ENCODE peak calls at places on chromosomes 5 and 9, in seven cellular contexts. I, N, E, W, D, S and Y are unnamed samples.

GRCh38 chr9:128992995-128993394 is 35.1 kb downstream of the SH3GLB2 start:
- DNase-seq in I (no peak), E (no peak), D (no peak), N (peak), S (peak), W (no peak), Y (no peak)

GRCh38 chr9:81534138-81534865 is 155.0 kb downstream of the TLE1 start:
- DNase-seq in I (no peak), N (no peak), E (no peak), S (no peak), D (no peak), W (no peak), Y (no peak)

GRCh38 chr5:66232701-66233100 is 88.6 kb downstream of the SREK1 start:
- DNase-seq in W (no peak), S (peak), D (no peak), E (no peak), I (no peak), N (peak), Y (no peak)

GRCh38 chr5:173056783-173057061 is 570 bp downstream of the CREBRF start:
- DNase-seq in S (no peak), W (peak), E (no peak), N (no peak), D (peak), I (no peak), Y (no peak)

GRCh38 chr5:33079548-33079947 is 361.2 kb upstream of the TARS1 start:
- DNase-seq in W (no peak), S (peak), I (no peak), D (no peak), N (peak), E (no peak), Y (no peak)

GRCh38 chr5:173768891-173769290 is 119.3 kb upstream of the CPEB4 start:
- DNase-seq in E (no peak), D (no peak), W (no peak), N (no peak), S (no peak), I (no peak), Y (no peak)

GRCh38 chr9:124291801-124292396 is 34.1 kb downstream of the NEK6 start:
- DNase-seq in S (no peak), I (peak), W (no peak), E (no peak), N (no peak), D (no peak), Y (peak)

GRCh38 chr9:87386490-87386889 is 111.2 kb upstream of the DAPK1 start:
- DNase-seq in W (no peak), S (no peak), E (no peak), I (no peak), N (no peak), D (peak), Y (no peak)

GRCh38 chr9:130682490-130683121 is 11.0 kb upstream of the EXOSC2 start:
- DNase-seq in W (peak), I (peak), N (peak), D (peak), S (peak), E (no peak), Y (peak)

GRCh38 chr5:56060276-56061110 is 65.7 kb upstream of the IL6ST start:
- DNase-seq in E (no peak), S (no peak), W (no peak), N (peak), I (no peak), D (no peak), Y (no peak)

GRCh38 chr9:35954942-35955546 is 2.9 kb downstream of the OR2S2 start:
- DNase-seq in N (peak), E (no peak), D (no peak), I (peak), S (peak), W (peak), Y (no peak)

GRCh38 chr5:66840527-66841013 is 244.4 kb downstream of the MAST4 start:
- DNase-seq in S (no peak), N (no peak), W (no peak), E (no peak), D (no peak), I (no peak), Y (no peak)

GRCh38 chr5:62575556-62575955 is 3.1 kb upstream of the LRRC70 start:
- DNase-seq in I (no peak), W (no peak), D (no peak), N (no peak), E (no peak), S (no peak), Y (no peak)

GRCh38 chr9:76219555-76220151 is 174.6 kb downstream of the RFK start:
- DNase-seq in D (no peak), E (no peak), S (no peak), W (peak), I (no peak), N (peak), Y (no peak)

GRCh38 chr5:167945542-167946384 is 345.7 kb upstream of the WWC1 start:
- DNase-seq in W (no peak), I (no peak), N (peak), S (peak), D (no peak), E (no peak), Y (no peak)

GRCh38 chr9:6054280-6055099 is 39.1 kb upstream of the RANBP6 start:
- DNase-seq in N (peak), S (peak), E (peak), I (peak), D (peak), W (peak), Y (no peak)

GRCh38 chr5:14366763-14367162 is 214.8 kb upstream of the OTULINL start:
- DNase-seq in E (no peak), N (no peak), S (no peak), I (no peak), D (no peak), W (no peak), Y (no peak)

GRCh38 chr5:127608077-127608660 is 40.7 kb upstream of the CTXN3 start:
- DNase-seq in E (no peak), I (no peak), N (no peak), D (no peak), W (no peak), S (no peak), Y (no peak)

GRCh38 chr5:59660737-59661136 is 232.8 kb downstream of the PDE4D start:
- DNase-seq in I (no peak), E (no peak), S (peak), D (no peak), W (peak), N (peak), Y (no peak)

GRCh38 chr5:68730220-68731010 is 363.4 kb upstream of the SLC30A5 start:
- DNase-seq in S (peak), I (no peak), N (peak), W (peak), D (no peak), E (no peak), Y (no peak)

GRCh38 chr5:59189482-59189881 is 606.6 kb downstream of the RAB3C start:
- DNase-seq in N (peak), I (no peak), D (no peak), E (no peak), W (no peak), S (no peak), Y (no peak)

GRCh38 chr9:33415152-33416038 is 13.0 kb upstream of the AQP7 start:
- DNase-seq in S (peak), D (peak), I (peak), N (peak), W (peak), E (peak), Y (peak)

GRCh38 chr9:106486685-106487084 is 376.3 kb upstream of the ZNF462 start:
- DNase-seq in W (no peak), S (no peak), E (no peak), I (no peak), D (no peak), N (no peak), Y (no peak)

GRCh38 chr9:120477534-120478001 is 102.4 kb downstream of the CDK5RAP2 start:
- DNase-seq in S (peak), E (peak), D (peak), N (peak), W (peak), I (peak), Y (no peak)

GRCh38 chr5:173806270-173807035 is 81.7 kb upstream of the CPEB4 start:
- DNase-seq in E (no peak), I (no peak), S (no peak), D (no peak), N (no peak), W (no peak), Y (no peak)

GRCh38 chr9:133979124-133979920 is 12.8 kb downstream of the VAV2 start:
- DNase-seq in D (peak), I (no peak), E (no peak), N (peak), S (peak), W (peak), Y (peak)

GRCh38 chr9:21160178-21160577 is 6.3 kb downstream of the IFNA21 start:
- DNase-seq in W (no peak), E (no peak), N (peak), S (no peak), I (no peak), D (no peak), Y (no peak)

GRCh38 chr5:132446621-132447020 is 44.0 kb downstream of the IRF1 start:
- DNase-seq in I (peak), S (peak), E (no peak), N (peak), W (no peak), D (peak), Y (no peak)

GRCh38 chr5:5021436-5021835 is 118.7 kb upstream of the ADAMTS16 start:
- DNase-seq in W (no peak), S (no peak), D (no peak), N (no peak), E (no peak), I (no peak), Y (no peak)

GRCh38 chr5:113546711-113547159 is 33.2 kb downstream of the YTHDC2 start:
- DNase-seq in E (no peak), N (peak), D (no peak), S (peak), W (no peak), I (no peak), Y (no peak)

GRCh38 chr5:68898961-68899471 is 194.8 kb upstream of the SLC30A5 start:
- DNase-seq in I (no peak), S (peak), E (no peak), D (no peak), W (no peak), N (peak), Y (no peak)

GRCh38 chr5:142325677-142326479 is 1.1 kb upstream of the SPRY4 start:
- DNase-seq in E (peak), I (peak), D (peak), W (peak), S (peak), N (peak), Y (no peak)

GRCh38 chr5:148145916-148146315 is 22.4 kb upstream of the SPINK14 start:
- DNase-seq in N (peak), D (peak), W (no peak), S (peak), E (no peak), I (peak), Y (no peak)

GRCh38 chr5:73280821-73281746 is 108.1 kb downstream of the TMEM174 start:
- DNase-seq in I (no peak), D (peak), N (peak), S (peak), W (peak), E (no peak), Y (no peak)

GRCh38 chr9:96164268-96164683 is 137.7 kb downstream of the HSD17B3 start:
- DNase-seq in D (no peak), I (no peak), S (no peak), E (no peak), N (no peak), W (no peak), Y (no peak)

GRCh38 chr5:146311278-146311677 is 27.4 kb upstream of the POU4F3 start:
- DNase-seq in D (no peak), I (no peak), N (no peak), S (no peak), W (no peak), E (no peak), Y (no peak)
- TF ChIP-seq CTCF in D (no peak), I (no peak), N (no peak), S (no peak), W (no peak), E (no peak), Y (no peak)

GRCh38 chr5:78659714-78660113 is 11.1 kb upstream of the LHFPL2 start:
- DNase-seq in E (no peak), I (no peak), S (peak), W (no peak), N (peak), D (peak), Y (no peak)

GRCh38 chr5:78661691-78662090 is 13.1 kb upstream of the LHFPL2 start:
- DNase-seq in D (no peak), I (no peak), S (no peak), E (no peak), W (no peak), N (no peak), Y (no peak)

GRCh38 chr5:78659114-78659513 is 10.5 kb upstream of the LHFPL2 start:
- DNase-seq in S (no peak), N (no peak), W (no peak), E (no peak), I (no peak), D (no peak), Y (no peak)

GRCh38 chr5:78661044-78661443 is 12.5 kb upstream of the LHFPL2 start:
- DNase-seq in W (no peak), E (no peak), D (no peak), I (no peak), N (no peak), S (no peak), Y (no peak)

DNA sequence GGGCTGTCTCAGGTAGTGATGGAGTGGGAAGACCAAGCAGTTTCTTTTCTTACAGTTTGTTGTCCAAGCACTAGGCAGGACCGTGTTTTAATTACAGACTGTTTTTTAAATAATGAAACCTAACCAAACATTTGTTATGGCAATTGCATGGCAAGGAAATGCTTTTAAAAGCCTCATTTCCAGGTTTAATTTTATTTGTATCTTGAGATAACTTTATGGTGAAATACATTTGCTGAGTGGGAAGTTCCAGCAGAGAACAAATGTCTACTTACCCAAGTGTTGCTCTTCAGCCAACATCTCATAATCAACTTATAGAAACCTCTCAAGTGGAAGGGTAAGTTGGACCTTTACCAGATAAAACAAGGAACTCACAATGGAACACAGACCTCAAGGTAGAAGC is 11.8 kb upstream of the LHFPL2 start:
- DNase-seq in S (peak), I (no peak), E (no peak), N (no peak), W (no peak), D (no peak), Y (no peak)
- H3K4me3 ChIP-seq in S (no peak), I (no peak), E (no peak), N (no peak), W (no peak), D (no peak), Y (no peak)

DNA sequence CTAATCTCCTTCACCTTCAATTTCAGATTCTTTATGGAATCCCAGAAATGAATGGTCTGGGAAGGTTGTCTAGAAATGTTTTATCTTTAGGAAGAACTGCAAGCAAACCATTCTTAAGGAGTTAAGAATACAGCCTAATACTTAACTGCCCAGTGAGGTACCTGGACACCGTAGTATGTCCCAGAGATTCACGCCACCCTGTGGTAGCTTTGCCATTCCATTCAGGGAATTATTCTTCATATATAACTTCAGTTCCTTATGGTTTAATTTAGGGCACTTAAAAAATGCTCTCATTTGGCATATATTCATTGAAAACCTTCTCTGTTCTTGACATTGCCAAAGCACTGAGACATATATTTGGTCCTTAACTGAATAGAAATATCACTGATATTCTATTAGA is 49.7 kb downstream of the ACTBL2 start:
- DNase-seq in S (peak), D (no peak), W (no peak), I (no peak), E (no peak), N (peak), Y (no peak)
- TF ChIP-seq CTCF in S (peak), D (no peak), W (peak), I (no peak), E (no peak), N (peak), Y (no peak)

GRCh38 chr9:111599948-111600343 is 499 bp upstream of the PTGR1 start:
- DNase-seq in W (no peak), D (no peak), S (no peak), I (no peak), E (no peak), N (no peak), Y (no peak)
- H3K4me3 ChIP-seq in W (no peak), D (peak), S (peak), I (peak), E (peak), N (peak), Y (peak)

DNA sequence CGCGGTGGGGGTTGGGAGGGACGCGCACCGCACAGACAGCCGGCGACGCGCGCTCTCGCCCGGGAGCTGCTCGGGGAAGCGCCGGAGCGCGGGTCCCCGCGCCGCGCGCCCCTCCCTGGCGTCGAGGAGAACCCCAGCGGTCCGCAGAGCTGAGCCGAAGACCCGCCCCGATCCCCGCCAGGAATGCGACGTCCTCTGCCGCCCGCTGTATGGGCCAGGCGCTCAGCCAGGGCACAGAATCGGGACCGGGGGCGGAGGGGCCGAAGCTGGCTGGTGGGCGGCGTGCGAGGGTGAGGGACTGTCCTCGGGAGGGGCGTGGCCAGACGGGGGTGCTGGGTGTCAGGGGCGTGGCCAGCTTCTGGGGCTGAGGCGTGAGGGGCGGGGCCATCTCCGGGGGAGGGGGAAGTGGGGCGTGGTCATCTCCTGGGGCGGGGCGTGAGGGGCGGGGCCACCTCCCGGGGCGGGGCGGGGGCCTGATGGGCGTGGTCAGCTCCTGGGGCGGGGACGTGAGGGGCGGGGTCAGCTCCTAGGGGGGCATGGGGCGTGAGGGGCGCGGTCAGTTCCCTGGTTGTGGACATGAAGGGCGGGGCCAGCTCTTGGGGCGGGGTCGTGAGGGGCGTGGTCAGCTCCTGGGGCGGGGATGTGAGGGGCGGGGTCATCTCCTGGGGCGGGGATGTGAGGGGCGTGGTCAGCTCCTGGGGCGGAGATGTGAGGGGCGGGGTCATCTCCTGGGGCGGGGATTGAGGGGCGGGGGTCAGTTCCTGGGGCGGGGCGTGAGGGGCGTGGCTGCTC is 965 bp downstream of the PTGDS start:
- DNase-seq in I (peak), D (peak), W (peak), S (peak), E (peak), N (peak), Y (peak)
- TF ChIP-seq CTCF in I (no peak), D (no peak), W (no peak), S (no peak), E (no peak), N (no peak), Y (no peak)

DNA sequence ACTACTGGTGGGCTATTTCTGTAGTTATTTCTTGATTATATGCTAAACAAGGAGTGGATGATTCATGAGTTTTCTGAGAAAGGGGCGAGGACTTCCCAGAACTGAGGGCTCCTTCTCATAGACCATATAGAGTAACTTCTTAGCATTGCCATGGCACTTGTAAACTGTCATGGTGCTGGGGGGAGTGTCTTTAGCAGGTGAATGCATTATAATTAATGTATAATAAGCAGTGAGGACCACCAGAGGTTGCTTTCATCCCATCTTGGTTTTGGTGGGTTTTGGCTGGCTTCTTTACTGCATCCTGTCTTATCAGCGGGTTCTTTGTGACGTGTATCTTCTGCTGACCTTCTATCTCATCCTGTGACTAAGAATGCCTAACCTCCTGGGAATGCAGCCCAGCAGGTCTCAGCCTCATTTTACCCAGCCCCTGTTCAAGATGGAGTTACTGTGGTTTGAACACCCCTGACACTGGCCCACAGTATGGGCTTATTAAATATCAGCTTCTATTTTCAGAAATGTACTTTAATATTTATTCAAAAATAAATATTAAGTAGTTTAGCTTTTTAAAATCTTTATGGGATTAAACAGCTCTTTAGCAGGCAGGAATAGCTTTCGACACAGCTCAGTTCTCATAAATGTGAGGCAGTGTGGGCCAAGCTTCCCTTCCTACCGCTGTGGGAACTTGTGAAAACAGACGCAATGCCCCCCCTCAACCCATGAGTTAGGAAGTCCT is 44.4 kb downstream of the GALNT12 start:
- DNase-seq in I (no peak), N (no peak), S (no peak), E (no peak), D (no peak), W (no peak), Y (no peak)
- H3K4me3 ChIP-seq in I (no peak), N (no peak), S (no peak), E (no peak), D (no peak), W (no peak), Y (no peak)

GRCh38 chr5:41695920-41696582 is 174.2 kb downstream of the OXCT1 start:
- DNase-seq in N (no peak), S (peak), D (no peak), W (no peak), I (no peak), E (no peak), Y (no peak)
- TF ChIP-seq CTCF in N (peak), S (peak), D (no peak), W (peak), I (peak), E (no peak), Y (no peak)